ENCODE peak calls at places on chromosomes 5 and 9, in four cellular contexts. G is colonic mucosa, V is astrocyte, F is lung. O is an unnamed sample.

GRCh38 chr9:117377046-117377445 is 37.8 kb downstream of the ASTN2 start:
- DNase-seq in G (no peak), F (no peak), V (no peak), O (no peak)

GRCh38 chr9:27154923-27155322 is 45.9 kb downstream of the TEK start:
- DNase-seq in F (peak; percentile 54), V (peak; percentile 99), G (no peak), O (no peak)

GRCh38 chr5:82749453-82749852 is 327.7 kb downstream of the TMEM167A start:
- DNase-seq in G (no peak), F (no peak), V (peak; percentile 25), O (no peak)

GRCh38 chr5:95895771-95896170 is 65.9 kb downstream of the ELL2 start:
- DNase-seq in G (no peak), F (no peak), V (peak; percentile 74), O (no peak)

GRCh38 chr5:3325206-3325605 is 270.4 kb upstream of the IRX1 start:
- DNase-seq in G (no peak), F (peak; percentile 36), V (peak; percentile 30), O (no peak)

GRCh38 chr5:68193481-68194036 is 22.0 kb upstream of the PIK3R1 start:
- DNase-seq in V (no peak), F (no peak), G (no peak), O (no peak)

GRCh38 chr9:130074391-130075115 is 20.8 kb downstream of the GPR107 start:
- DNase-seq in V (no peak), G (no peak), F (no peak), O (no peak)

GRCh38 chr9:81656004-81656403 is 33.3 kb downstream of the TLE1 start:
- DNase-seq in F (peak; percentile 31), V (no peak), G (no peak), O (no peak)

GRCh38 chr5:177317959-177318377 is 6.3 kb upstream of the MXD3 start:
- DNase-seq in V (peak; percentile 51), F (peak; percentile 76), G (peak; percentile 84), O (peak; percentile 79)

GRCh38 chr9:14993061-14993800 is 83.0 kb upstream of the FREM1 start:
- DNase-seq in F (peak; percentile 85), V (peak; percentile 57), G (peak; percentile 84), O (peak; percentile 93)

GRCh38 chr5:137342764-137343163 is 156.4 kb downstream of the SPOCK1 start:
- DNase-seq in V (peak; percentile 71), F (no peak), G (no peak), O (no peak)

GRCh38 chr9:86434039-86434726 is 80.0 kb upstream of the TUT7 start:
- DNase-seq in G (no peak), V (peak; percentile 88), F (no peak), O (no peak)
- TF ChIP-seq CTCF in G (peak; percentile 66), V (peak; percentile 96), F (peak; percentile 65), O (peak; percentile 56)

GRCh38 chr5:104800440-104801048 is 1238.0 kb upstream of the NUDT12 start:
- DNase-seq in G (no peak), F (no peak), V (no peak), O (no peak)
- H3K4me3 ChIP-seq in G (no peak overlapping the region), F (no peak overlapping the region), V (no peak overlapping the region), O (no peak overlapping the region)

DNA sequence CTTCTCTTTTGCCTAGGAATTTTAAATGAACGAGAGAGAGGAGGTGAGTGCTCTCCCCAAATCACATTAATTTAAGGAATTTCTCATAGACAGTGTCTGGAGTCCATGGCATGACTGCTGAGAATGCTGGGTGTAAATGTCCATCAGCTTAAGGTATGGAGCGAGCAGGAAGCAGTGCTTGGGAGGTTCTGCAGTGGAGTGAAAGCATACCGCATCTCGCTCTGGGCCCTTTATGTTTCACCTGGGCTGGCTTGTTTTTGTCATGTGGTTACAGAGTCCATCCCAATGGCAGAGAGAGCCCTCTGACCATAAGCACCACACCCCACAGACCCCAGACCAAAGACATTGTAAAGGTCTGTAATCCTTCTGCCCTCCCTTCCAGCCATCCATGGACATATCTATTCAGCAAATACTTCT is 20.6 kb upstream of the TNFAIP8 start:
- DNase-seq in G (no peak), V (no peak), F (no peak), O (no peak)
- TF ChIP-seq CTCF in G (no peak), V (no peak), F (no peak), O (no peak)

GRCh38 chr9:33320568-33321261 is 30.4 kb downstream of the NFX1 start:
- DNase-seq in V (peak; percentile 95), F (peak; percentile 32), G (no peak), O (no peak)

GRCh38 chr9:33315371-33315770 is 25.1 kb downstream of the NFX1 start:
- DNase-seq in G (no peak), F (no peak), V (no peak), O (no peak)

GRCh38 chr9:33318781-33319180 is 28.5 kb downstream of the NFX1 start:
- DNase-seq in G (no peak), F (no peak), V (no peak), O (no peak)

GRCh38 chr9:33318225-33318624 is 27.9 kb downstream of the NFX1 start:
- DNase-seq in F (no peak), G (no peak), V (no peak), O (no peak)

GRCh38 chr9:33320230-33320567 is 29.9 kb downstream of the NFX1 start:
- DNase-seq in F (no peak), G (no peak), V (no peak), O (no peak)
- H3K4me3 ChIP-seq in F (no peak overlapping the region), G (no peak overlapping the region), V (no peak overlapping the region), O (no peak overlapping the region)

DNA sequence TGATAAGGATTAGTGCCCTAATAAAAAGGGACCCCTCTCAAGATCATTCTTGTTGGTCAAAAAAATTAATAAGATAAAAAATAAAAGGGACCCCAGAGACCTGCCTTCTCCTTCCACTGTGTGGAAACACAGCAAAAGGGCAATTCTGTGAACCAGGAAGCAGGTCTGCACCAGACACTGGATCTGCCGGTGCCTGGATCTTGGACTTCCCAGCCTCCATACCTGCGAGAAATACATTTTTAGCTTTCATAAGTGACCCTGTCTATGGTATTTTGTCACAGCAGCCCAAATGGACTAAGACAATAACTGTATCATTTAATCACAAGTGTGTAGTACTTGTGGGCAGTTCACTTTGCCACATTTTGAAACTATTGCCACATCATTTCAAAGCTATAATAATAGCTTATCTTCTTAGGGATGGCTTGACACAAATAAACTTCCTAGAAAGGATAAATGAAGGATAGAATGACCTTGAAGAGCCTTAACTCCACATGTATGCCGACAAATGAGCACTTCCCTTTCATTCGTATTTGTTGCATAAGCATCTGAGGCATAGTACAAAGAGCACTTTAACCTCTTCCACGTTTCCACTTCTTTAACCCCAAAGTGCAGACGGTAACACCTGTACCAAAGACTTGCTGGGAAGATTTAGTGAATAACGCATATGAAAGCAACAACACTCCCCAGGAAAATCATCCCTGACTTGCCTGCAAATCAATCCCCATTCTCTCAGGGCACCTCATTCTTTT is 336.5 kb downstream of the RFX3 start:
- DNase-seq in F (no peak), G (no peak), V (no peak), O (no peak)
- TF ChIP-seq CTCF in F (no peak), G (no peak), V (no peak), O (no peak)

DNA sequence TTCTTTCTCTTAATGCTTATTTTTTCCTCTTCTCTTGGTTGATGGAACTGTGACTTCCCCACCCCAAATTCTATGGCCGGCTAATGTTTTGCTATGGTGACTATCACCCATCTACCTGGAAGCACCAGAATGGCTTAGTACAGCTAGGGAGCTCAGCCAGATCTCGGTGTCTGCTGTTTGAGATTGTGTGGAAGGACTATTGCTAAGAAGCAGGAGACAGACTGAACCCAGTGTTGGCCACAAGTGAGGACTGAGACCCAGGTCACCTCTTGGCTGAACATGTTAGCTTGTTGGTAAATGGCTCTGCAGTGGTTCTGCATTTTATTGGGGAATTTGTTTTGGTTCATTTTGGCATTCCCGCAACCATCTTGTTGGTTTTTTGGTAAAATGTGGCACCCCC is 2.7 kb downstream of the PRRC2B start:
- DNase-seq in G (no peak), F (no peak), V (no peak), O (no peak)
- H3K4me3 ChIP-seq in G (no peak overlapping the region), F (no peak overlapping the region), V (peak overlapping the region; percentile 56), O (peak overlapping the region; percentile 58)

DNA sequence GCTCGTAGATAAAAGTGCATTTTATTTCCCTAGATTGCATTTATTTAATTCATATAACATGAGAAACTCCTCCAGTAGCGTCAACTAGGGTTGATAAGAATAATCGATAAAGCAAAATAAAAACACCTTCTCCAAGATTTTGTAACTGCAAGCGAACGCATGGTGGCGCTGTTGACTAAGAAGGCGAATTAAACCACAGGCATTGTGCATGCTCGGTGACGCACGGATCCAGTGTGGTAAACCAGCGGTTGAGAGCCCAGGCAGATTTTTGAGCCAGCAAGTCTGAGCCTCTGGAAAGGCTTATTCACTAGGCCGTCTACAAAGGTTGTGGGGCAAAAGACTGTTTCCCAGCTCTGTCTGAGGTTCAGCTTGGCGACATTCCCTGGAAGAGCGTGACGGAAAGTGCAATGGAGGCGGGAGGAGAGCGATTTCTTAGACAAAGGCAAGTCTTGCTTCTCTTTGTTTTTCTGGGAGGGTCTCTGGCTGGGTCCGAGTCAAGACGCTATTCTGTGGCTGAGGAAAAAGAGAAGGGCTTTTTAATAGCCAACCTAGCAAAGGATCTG is at the start of gene PCDHB3:
- DNase-seq in F (no peak), V (peak; percentile 3), G (no peak), O (peak; percentile 43)
- TF ChIP-seq CTCF in F (no peak), V (peak; percentile 16), G (no peak), O (peak; percentile 52)

GRCh38 chr9:136539427-136540412 is 6.1 kb downstream of the NOTCH1 start:
- DNase-seq in F (peak; percentile 98), V (peak; percentile 62), G (peak; percentile 99), O (peak; percentile 12)
- H3K4me3 ChIP-seq in F (no peak overlapping the region), V (no peak overlapping the region), G (peak overlapping the region; percentile 5), O (peak overlapping the region; percentile 46)

DNA sequence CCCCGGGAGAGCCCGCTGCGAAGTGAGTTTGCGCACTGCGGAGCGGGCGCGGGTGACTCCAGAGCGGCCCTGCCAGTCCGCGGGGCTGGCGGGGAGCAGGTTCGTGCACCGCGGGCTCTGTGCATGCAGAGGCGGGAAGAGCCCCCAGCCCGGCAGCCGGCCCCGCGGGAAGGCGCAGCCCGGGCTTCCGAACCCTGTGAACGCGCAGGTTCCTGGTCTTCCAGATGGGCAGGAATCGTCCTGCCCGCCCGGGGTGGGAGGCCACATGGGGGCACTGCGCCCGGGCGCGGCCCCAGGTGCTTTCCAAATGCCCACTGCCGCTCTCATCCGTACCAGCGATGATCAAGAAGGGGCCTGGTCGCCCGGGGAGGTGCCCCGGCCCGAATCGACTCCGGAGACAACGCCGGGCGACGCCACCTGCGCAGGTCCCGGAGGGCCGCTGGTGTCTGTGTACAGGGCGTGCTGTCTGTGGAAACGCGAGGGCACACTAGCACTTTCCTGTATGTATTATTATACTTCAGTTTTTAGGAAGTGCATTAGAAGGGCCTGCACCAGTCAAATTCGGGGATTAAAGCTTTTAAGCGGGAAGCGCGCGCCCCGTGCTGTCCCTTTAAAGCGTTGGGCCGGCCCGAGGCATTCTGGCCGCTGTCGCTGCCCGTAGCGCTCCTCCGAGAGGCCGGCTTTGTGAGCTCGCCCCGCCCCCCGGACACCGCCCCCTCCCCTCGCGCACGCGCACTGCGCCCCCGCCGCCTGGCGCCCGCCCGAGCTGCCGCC is at the start of gene WDR5:
- DNase-seq in V (peak; percentile 74), F (peak; percentile 91), G (peak; percentile 93), O (peak; percentile 90)
- TF ChIP-seq CTCF in V (no peak), F (no peak), G (no peak), O (peak; percentile 36)

DNA sequence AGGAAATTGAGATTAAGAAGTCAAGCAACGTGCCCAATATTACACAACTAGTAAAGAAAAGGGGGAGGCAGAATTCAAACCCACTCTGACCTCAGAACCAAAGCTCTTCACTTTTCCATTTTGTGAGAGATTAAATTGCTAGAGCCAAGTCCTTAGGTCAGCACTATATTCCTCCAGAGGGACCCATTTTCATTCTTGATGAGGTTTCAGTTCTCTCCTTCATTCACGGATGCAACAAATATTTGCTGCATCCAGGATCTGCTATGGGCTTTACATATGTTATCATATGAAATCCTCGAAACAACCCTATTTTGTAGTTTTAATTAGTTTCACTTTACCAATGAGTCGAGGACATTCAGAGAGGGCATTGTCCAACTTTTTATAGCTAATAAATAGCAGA is 239.2 kb downstream of the EFNA5 start:
- DNase-seq in F (no peak), G (no peak), V (no peak), O (no peak)
- H3K4me3 ChIP-seq in F (no peak overlapping the region), G (no peak overlapping the region), V (no peak overlapping the region), O (no peak overlapping the region)

O was measured in dorsolateral prefrontal cortex.